ENCODE peak calls at places on chromosomes 1 and 21, in nine cellular contexts. Z is RKO; E is occipital lobe; H is amygdala; G is non-pigmented ciliary epithelial cell; O is Karpas-422; D is HTR-8/SVneo; U is B cell; Y is central memory CD4-positive, alpha-beta T cell. N is an unnamed sample.

GRCh38 chr1:151142411-151143056 is 3.9 kb downstream of the SEMA6C start:
- DNase-seq in D (no peak), Z (no peak), O (no peak), H (no peak), U (no peak), E (no peak), G (no peak), Y (no peak), N (no peak)

GRCh38 chr1:116556289-116557006 is 14.4 kb downstream of the CD58 start:
- DNase-seq in D (no peak), E (peak; percentile 9), G (peak; percentile 93), O (no peak), Z (peak; percentile 89), Y (peak; percentile 77), U (peak; percentile 53), H (no peak), N (no peak)

GRCh38 chr1:163307479-163308171 is 14.1 kb upstream of the NUF2 start:
- DNase-seq in Z (peak; percentile 81), E (no peak), G (peak; percentile 78), D (peak; percentile 12), U (no peak), H (no peak), O (no peak), Y (no peak), N (no peak)

GRCh38 chr1:31154632-31155215 is 85.0 kb downstream of the NKAIN1 start:
- DNase-seq in Z (peak; percentile 76), G (peak; percentile 11), D (peak; percentile 70), U (peak; percentile 85), O (peak; percentile 85), Y (peak; percentile 33), H (peak; percentile 39), E (peak; percentile 29), N (peak; percentile 81)

GRCh38 chr1:228842094-228842775 is 107.0 kb downstream of the RHOU start:
- DNase-seq in D (peak; percentile 80), Z (peak; percentile 63), E (peak; percentile 58), H (no peak), Y (no peak), U (no peak), G (peak; percentile 71), O (no peak), N (no peak)

GRCh38 chr1:53342735-53343470 is 15.0 kb upstream of the LRP8 start:
- DNase-seq in Z (no peak), E (no peak), G (no peak), H (no peak), U (no peak), Y (no peak), O (no peak), D (no peak), N (no peak)

GRCh38 chr21:41008351-41008750 is 159.6 kb upstream of the BACE2 start:
- DNase-seq in O (no peak), U (no peak), G (no peak), D (no peak), H (no peak), Z (no peak), E (no peak), Y (no peak), N (no peak)

GRCh38 chr1:100879422-100879821 is 15.2 kb downstream of the EXTL2 start:
- DNase-seq in H (no peak), U (no peak), Y (no peak), O (no peak), Z (no peak), E (no peak), G (no peak), D (no peak), N (no peak)

GRCh38 chr1:85289848-85290335 is 13.5 kb upstream of the BCL10 start:
- DNase-seq in Z (no peak), O (peak; percentile 86), E (no peak), Y (no peak), G (no peak), U (peak; percentile 38), H (no peak), D (no peak), N (peak; percentile 55)

GRCh38 chr1:21913763-21914162 is 23.3 kb downstream of the HSPG2 start:
- DNase-seq in Y (no peak), Z (no peak), G (no peak), U (no peak), O (no peak), D (no peak), H (no peak), E (no peak), N (no peak)

GRCh38 chr21:41834252-41834925 is 44.8 kb downstream of the PRDM15 start:
- DNase-seq in Z (no peak), U (no peak), D (no peak), E (no peak), O (no peak), G (no peak), H (no peak), Y (no peak), N (peak; percentile 36)